ENCODE peak calls at places on chromosome 3, in seven cellular contexts. One of them, this sample, is unnamed.

GRCh38 chr3:127706785-127707351 is 34.1 kb downstream of the ABTB1 start:
- DNase-seq in H4: no peak
- DNase-seq in stimulated activated naive CD8-positive, alpha-beta T cell treated with anti-CD3 and anti-CD28 coated beads, Interleukin-15, amount 100 ng/mL, for 72 hours: no peak
- DNase-seq in T-cell: no peak
- DNase-seq in lung: no peak
- DNase-seq in HCEC 1CT: no peak
- DNase-seq in SK-MEL-5: no peak
- DNase-seq in this sample: no peak

GRCh38 chr3:109330405-109330804 is 6.9 kb downstream of the DPPA4 start:
- DNase-seq in H4: no peak
- DNase-seq in stimulated activated naive CD8-positive, alpha-beta T cell treated with anti-CD3 and anti-CD28 coated beads, Interleukin-15, amount 100 ng/mL, for 72 hours: no peak
- DNase-seq in T-cell: no peak
- DNase-seq in lung: no peak
- DNase-seq in HCEC 1CT: no peak
- DNase-seq in SK-MEL-5: no peak
- DNase-seq in this sample: no peak

GRCh38 chr3:138329127-138329983 is at the start of gene NME9:
- DNase-seq in H4: peak
- DNase-seq in stimulated activated naive CD8-positive, alpha-beta T cell treated with anti-CD3 and anti-CD28 coated beads, Interleukin-15, amount 100 ng/mL, for 72 hours: peak
- DNase-seq in T-cell: peak
- DNase-seq in lung: peak
- DNase-seq in HCEC 1CT: peak
- DNase-seq in SK-MEL-5: peak
- DNase-seq in this sample: peak

GRCh38 chr3:18372786-18373405 is 52.2 kb downstream of the SATB1 start:
- DNase-seq in H4: no peak
- DNase-seq in stimulated activated naive CD8-positive, alpha-beta T cell treated with anti-CD3 and anti-CD28 coated beads, Interleukin-15, amount 100 ng/mL, for 72 hours: no peak
- DNase-seq in T-cell: peak
- DNase-seq in lung: no peak
- DNase-seq in HCEC 1CT: no peak
- DNase-seq in SK-MEL-5: no peak
- DNase-seq in this sample: no peak

GRCh38 chr3:138062626-138063025 is 52.7 kb downstream of the CLDN18 start:
- DNase-seq in H4: no peak
- DNase-seq in stimulated activated naive CD8-positive, alpha-beta T cell treated with anti-CD3 and anti-CD28 coated beads, Interleukin-15, amount 100 ng/mL, for 72 hours: no peak
- DNase-seq in T-cell: no peak
- DNase-seq in lung: peak
- DNase-seq in HCEC 1CT: no peak
- DNase-seq in SK-MEL-5: no peak
- DNase-seq in this sample: peak

GRCh38 chr3:151085889-151086483 is 522 bp downstream of the MED12L start:
- DNase-seq in H4: no peak
- DNase-seq in stimulated activated naive CD8-positive, alpha-beta T cell treated with anti-CD3 and anti-CD28 coated beads, Interleukin-15, amount 100 ng/mL, for 72 hours: peak
- DNase-seq in T-cell: peak
- DNase-seq in lung: no peak
- DNase-seq in HCEC 1CT: no peak
- DNase-seq in SK-MEL-5: no peak
- DNase-seq in this sample: no peak

GRCh38 chr3:31053299-31053698 is 158.8 kb upstream of the GADL1 start:
- DNase-seq in H4: no peak
- DNase-seq in stimulated activated naive CD8-positive, alpha-beta T cell treated with anti-CD3 and anti-CD28 coated beads, Interleukin-15, amount 100 ng/mL, for 72 hours: no peak
- DNase-seq in T-cell: no peak
- DNase-seq in lung: no peak
- DNase-seq in HCEC 1CT: no peak
- DNase-seq in SK-MEL-5: no peak
- DNase-seq in this sample: no peak

GRCh38 chr3:22113453-22113852 is 362.4 kb upstream of the ZNF385D start:
- DNase-seq in H4: no peak
- DNase-seq in stimulated activated naive CD8-positive, alpha-beta T cell treated with anti-CD3 and anti-CD28 coated beads, Interleukin-15, amount 100 ng/mL, for 72 hours: no peak
- DNase-seq in T-cell: no peak
- DNase-seq in lung: no peak
- DNase-seq in HCEC 1CT: no peak
- DNase-seq in SK-MEL-5: no peak
- DNase-seq in this sample: no peak

GRCh38 chr3:105965384-105965783 is 96.6 kb upstream of the CBLB start:
- DNase-seq in H4: no peak
- DNase-seq in stimulated activated naive CD8-positive, alpha-beta T cell treated with anti-CD3 and anti-CD28 coated beads, Interleukin-15, amount 100 ng/mL, for 72 hours: no peak
- DNase-seq in T-cell: no peak
- DNase-seq in lung: no peak
- DNase-seq in HCEC 1CT: no peak
- DNase-seq in SK-MEL-5: no peak
- DNase-seq in this sample: peak

This sample was measured in IMR-90.